ENCODE peak calls at places on chromosomes 13 and 19, in ten cellular contexts. O, G, V, Y, F, B, Z, R, W and J are unnamed samples.

GRCh38 chr19:55362174-55362989 is 678 bp downstream of the GARIN5B start:
- DNase-seq in O (no peak), G (no peak), V (no peak), Y (no peak), F (no peak), B (no peak), Z (no peak), R (no peak), W (no peak), J (no peak)

GRCh38 chr19:55376381-55376933 is at the start of gene TMEM190:
- DNase-seq in O (no peak), G (no peak), V (no peak), Y (no peak), F (no peak), B (no peak), Z (no peak), R (no peak), W (no peak), J (no peak)

GRCh38 chr19:11195169-11195568 is 2.2 kb downstream of the KANK2 start:
- DNase-seq in O (no peak), G (no peak), V (no peak), Y (no peak), F (peak), B (no peak), Z (peak), R (no peak), W (no peak), J (no peak)

GRCh38 chr13:111860161-111860560 is 206.8 kb upstream of the SOX1 start:
- DNase-seq in O (no peak), G (no peak), V (no peak), Y (no peak), F (no peak), B (no peak), Z (no peak), R (no peak), W (no peak), J (no peak)

GRCh38 chr19:50663280-50663790 is 14.1 kb downstream of the C19orf81 start:
- DNase-seq in O (no peak), G (no peak), V (no peak), Y (no peak), F (no peak), B (no peak), Z (no peak), R (no peak), W (no peak), J (no peak)

GRCh38 chr19:43572172-43572588 is 3.1 kb downstream of the XRCC1 start:
- DNase-seq in O (no peak), G (no peak), V (no peak), Y (no peak), F (no peak), B (no peak), Z (no peak), R (no peak), W (no peak), J (no peak)

GRCh38 chr13:33485247-33485646 is 199.7 kb upstream of the STARD13 start:
- DNase-seq in O (no peak), G (no peak), V (no peak), Y (no peak), F (no peak), B (no peak), Z (no peak), R (no peak), W (no peak), J (no peak)

GRCh38 chr13:49298903-49299605 is 51.3 kb downstream of the CDADC1 start:
- DNase-seq in O (no peak), G (no peak), V (no peak), Y (no peak), F (no peak), B (no peak), Z (no peak), R (no peak), W (no peak), J (no peak)

GRCh38 chr13:61838568-61838967 is 422.9 kb upstream of the PCDH20 start:
- DNase-seq in O (no peak), G (no peak), V (no peak), Y (no peak), F (no peak), B (no peak), Z (no peak), R (no peak), W (no peak), J (no peak)

GRCh38 chr13:51479199-51479523 is 26.3 kb upstream of the INTS6 start:
- DNase-seq in O (no peak), G (no peak), V (no peak), Y (no peak), F (peak), B (no peak), Z (no peak), R (no peak), W (no peak), J (peak)

GRCh38 chr19:16615788-16616187 is 12.2 kb downstream of the MED26 start:
- DNase-seq in O (no peak), G (no peak), V (no peak), Y (no peak), F (no peak), B (no peak), Z (no peak), R (no peak), W (no peak), J (no peak)

GRCh38 chr19:4738734-4739133 is 15.1 kb upstream of the DPP9 start:
- DNase-seq in O (no peak), G (no peak), V (no peak), Y (no peak), F (no peak), B (no peak), Z (no peak), R (no peak), W (no peak), J (no peak)

GRCh38 chr13:51315658-51316057 is 23.8 kb upstream of the SERPINE3 start:
- DNase-seq in O (no peak), G (no peak), V (no peak), Y (no peak), F (peak), B (no peak), Z (no peak), R (no peak), W (no peak), J (no peak)

GRCh38 chr13:25840261-25840660 is 211.6 kb downstream of the SHISA2 start:
- DNase-seq in O (no peak), G (no peak), V (no peak), Y (no peak), F (no peak), B (no peak), Z (no peak), R (no peak), W (no peak), J (no peak)

GRCh38 chr19:8609210-8610040 is 1.1 kb downstream of the ADAMTS10 start:
- DNase-seq in O (peak), G (no peak), V (no peak), Y (peak), F (peak), B (peak), Z (peak), R (peak), W (no peak), J (peak)

GRCh38 chr19:40217921-40218890 is at the start of gene TTC9B:
- DNase-seq in O (no peak), G (peak), V (no peak), Y (peak), F (peak), B (no peak), Z (no peak), R (peak), W (no peak), J (no peak)

GRCh38 chr19:55600336-55601028 is 394 bp downstream of the ZNF524 start:
- DNase-seq in O (no peak), G (peak), V (peak), Y (no peak), F (no peak), B (peak), Z (peak), R (no peak), W (no peak), J (no peak)

GRCh38 chr19:15144046-15144646 is 36.9 kb downstream of the SYDE1 start:
- DNase-seq in O (no peak), G (no peak), V (no peak), Y (no peak), F (peak), B (no peak), Z (peak), R (no peak), W (no peak), J (peak)

GRCh38 chr19:52935434-52935833 is 12.2 kb upstream of the ZNF888 start:
- DNase-seq in O (no peak), G (no peak), V (no peak), Y (no peak), F (peak), B (no peak), Z (peak), R (no peak), W (peak), J (no peak)

GRCh38 chr13:66618702-66619101 is 611.4 kb downstream of the PCDH9 start:
- DNase-seq in O (no peak), G (peak), V (no peak), Y (no peak), F (peak), B (no peak), Z (no peak), R (no peak), W (no peak), J (peak)

GRCh38 chr19:2661615-2662014 is 40.9 kb downstream of the GNG7 start:
- DNase-seq in O (no peak), G (no peak), V (no peak), Y (no peak), F (peak), B (no peak), Z (no peak), R (no peak), W (no peak), J (no peak)

GRCh38 chr13:113875829-113876228 is 12.0 kb upstream of the GAS6 start:
- DNase-seq in O (no peak), G (no peak), V (no peak), Y (no peak), F (no peak), B (no peak), Z (no peak), R (no peak), W (no peak), J (no peak)

GRCh38 chr13:65882810-65883209 is 1347.3 kb downstream of the PCDH9 start:
- DNase-seq in O (no peak), G (no peak), V (no peak), Y (no peak), F (no peak), B (no peak), Z (no peak), R (no peak), W (no peak), J (no peak)

GRCh38 chr19:40539070-40539469 is 37.6 kb upstream of the SHKBP1 start:
- DNase-seq in O (no peak), G (no peak), V (no peak), Y (no peak), F (no peak), B (no peak), Z (no peak), R (no peak), W (no peak), J (peak)

GRCh38 chr19:3179739-3180293 is 1.2 kb downstream of the S1PR4 start:
- DNase-seq in O (no peak), G (no peak), V (peak), Y (peak), F (no peak), B (peak), Z (no peak), R (peak), W (no peak), J (no peak)

GRCh38 chr19:36838784-36839324 is 667 bp upstream of the ZNF790 start:
- DNase-seq in O (no peak), G (no peak), V (no peak), Y (no peak), F (peak), B (no peak), Z (no peak), R (no peak), W (no peak), J (no peak)

GRCh38 chr13:64234255-64234654 is 2818.6 kb upstream of the PCDH20 start:
- DNase-seq in O (no peak), G (no peak), V (no peak), Y (no peak), F (peak), B (no peak), Z (no peak), R (no peak), W (peak), J (no peak)

GRCh38 chr19:48608798-48609263 is 2.3 kb downstream of the SPACA4 start:
- DNase-seq in O (no peak), G (peak), V (peak), Y (no peak), F (peak), B (peak), Z (no peak), R (peak), W (no peak), J (no peak)

GRCh38 chr19:58558623-58559274 is 338 bp upstream of the UBE2M start:
- DNase-seq in O (peak), G (peak), V (peak), Y (peak), F (peak), B (peak), Z (peak), R (peak), W (peak), J (peak)

GRCh38 chr13:80921556-80921955 is 580.6 kb upstream of the SPRY2 start:
- DNase-seq in O (no peak), G (no peak), V (no peak), Y (no peak), F (peak), B (no peak), Z (no peak), R (no peak), W (no peak), J (no peak)

GRCh38 chr13:80928241-80928640 is 587.3 kb upstream of the SPRY2 start:
- DNase-seq in O (no peak), G (no peak), V (no peak), Y (no peak), F (no peak), B (no peak), Z (no peak), R (no peak), W (no peak), J (no peak)

GRCh38 chr13:80924596-80924995 is 583.7 kb upstream of the SPRY2 start:
- DNase-seq in O (no peak), G (no peak), V (no peak), Y (no peak), F (peak), B (no peak), Z (no peak), R (no peak), W (no peak), J (no peak)

GRCh38 chr13:80921971-80922370 is 581.0 kb upstream of the SPRY2 start:
- DNase-seq in O (no peak), G (no peak), V (no peak), Y (no peak), F (peak), B (no peak), Z (no peak), R (no peak), W (no peak), J (no peak)

GRCh38 chr13:80923907-80924306 is 583.0 kb upstream of the SPRY2 start:
- DNase-seq in O (no peak), G (no peak), V (no peak), Y (no peak), F (peak), B (no peak), Z (no peak), R (no peak), W (no peak), J (no peak)
- TF ChIP-seq CTCF in O (peak), G (peak), V (no peak), Y (peak), F (peak), B (no peak), Z (no peak), R (no peak), W (no peak), J (no peak)

DNA sequence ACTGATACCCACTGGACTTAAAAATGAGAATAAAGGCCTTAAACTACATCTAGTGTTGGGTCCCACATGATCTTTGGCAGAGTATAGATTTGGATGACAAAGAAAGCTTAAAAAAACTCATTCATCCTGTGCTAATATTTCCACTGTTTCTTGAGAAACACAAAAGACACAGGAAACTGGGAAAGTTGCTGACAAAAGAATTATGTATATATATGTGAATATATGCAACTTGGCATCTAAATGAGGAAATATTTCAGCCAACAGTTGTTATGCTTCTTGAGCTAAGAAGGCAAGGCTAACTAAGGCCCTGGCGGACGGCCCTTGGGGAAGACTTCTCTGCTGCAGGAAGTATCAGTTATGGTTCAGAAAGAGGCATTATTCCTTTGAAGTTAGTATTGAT is 491.9 kb downstream of the DIAPH3 start:
- DNase-seq in O (no peak), G (no peak), V (no peak), Y (no peak), F (no peak), B (no peak), Z (no peak), R (no peak), W (no peak), J (no peak)
- TF ChIP-seq CTCF in O (no peak), G (no peak), V (no peak), Y (no peak), F (no peak), B (no peak), Z (no peak), R (no peak), W (no peak), J (no peak)

GRCh38 chr19:41702208-41702651 is 6.2 kb upstream of the CEACAM5 start:
- DNase-seq in O (no peak), G (no peak), V (no peak), Y (no peak), F (peak), B (no peak), Z (no peak), R (no peak), W (no peak), J (peak)

GRCh38 chr19:41699968-41700323 is 8.5 kb upstream of the CEACAM5 start:
- DNase-seq in O (no peak), G (no peak), V (no peak), Y (peak), F (no peak), B (no peak), Z (peak), R (no peak), W (no peak), J (no peak)

GRCh38 chr19:41699231-41699967 is 9.0 kb upstream of the CEACAM5 start:
- DNase-seq in O (no peak), G (no peak), V (peak), Y (peak), F (no peak), B (peak), Z (peak), R (no peak), W (no peak), J (no peak)

GRCh38 chr19:41700381-41701195 is 7.8 kb upstream of the CEACAM5 start:
- DNase-seq in O (no peak), G (no peak), V (peak), Y (peak), F (no peak), B (peak), Z (peak), R (no peak), W (no peak), J (no peak)

DNA sequence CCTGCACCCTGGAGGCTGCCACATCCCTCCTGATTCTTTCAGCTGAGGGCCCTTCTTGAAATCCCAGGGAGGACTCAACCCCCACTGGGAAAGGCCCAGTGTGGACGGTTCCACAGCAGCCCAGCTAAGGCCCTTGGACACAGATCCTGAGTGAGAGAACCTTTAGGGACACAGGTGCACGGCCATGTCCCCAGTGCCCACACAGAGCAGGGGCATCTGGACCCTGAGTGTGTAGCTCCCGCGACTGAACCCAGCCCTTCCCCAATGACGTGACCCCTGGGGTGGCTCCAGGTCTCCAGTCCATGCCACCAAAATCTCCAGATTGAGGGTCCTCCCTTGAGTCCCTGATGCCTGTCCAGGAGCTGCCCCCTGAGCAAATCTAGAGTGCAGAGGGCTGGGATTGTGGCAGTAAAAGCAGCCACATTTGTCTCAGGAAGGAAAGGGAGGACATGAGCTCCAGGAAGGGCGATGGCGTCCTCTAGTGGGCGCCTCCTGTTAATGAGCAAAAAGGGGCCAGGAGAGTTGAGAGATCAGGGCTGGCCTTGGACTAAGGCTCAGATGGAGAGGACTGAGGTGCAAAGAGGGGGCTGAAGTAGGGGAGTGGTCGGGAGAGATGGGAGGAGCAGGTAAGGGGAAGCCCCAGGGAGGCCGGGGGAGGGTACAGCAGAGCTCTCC is 6.9 kb upstream of the CEACAM5 start:
- DNase-seq in O (peak), G (no peak), V (peak), Y (peak), F (no peak), B (no peak), Z (peak), R (no peak), W (no peak), J (no peak)
- TF ChIP-seq CTCF in O (peak), G (peak), V (no peak), Y (no peak), F (no peak), B (no peak), Z (peak), R (no peak), W (no peak), J (peak)

DNA sequence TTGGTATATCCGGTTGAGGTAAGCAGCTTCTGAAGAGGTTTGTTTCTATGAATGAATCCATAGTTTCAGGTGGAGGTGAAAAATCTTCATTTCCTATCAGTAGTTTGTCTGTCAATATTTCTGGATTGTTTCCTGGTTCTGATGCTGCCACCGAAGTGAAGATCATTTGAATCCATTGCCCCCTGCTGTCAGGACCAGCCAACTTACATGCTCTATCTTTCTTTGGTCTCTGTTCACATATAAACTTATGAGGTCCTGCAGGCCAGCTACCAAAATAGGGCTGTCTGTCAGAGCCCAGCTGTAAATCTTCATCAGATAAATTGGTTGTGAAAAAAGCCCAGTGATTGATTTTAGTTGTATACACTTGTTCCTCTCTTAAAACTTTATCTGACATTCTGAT is 15.2 kb upstream of the N4BP2L1 start:
- DNase-seq in O (no peak), G (peak), V (no peak), Y (no peak), F (peak), B (no peak), Z (no peak), R (peak), W (no peak), J (no peak)
- TF ChIP-seq CTCF in O (peak), G (peak), V (peak), Y (peak), F (peak), B (no peak), Z (peak), R (peak), W (peak), J (peak)

GRCh38 chr13:99446242-99446641 is 55.0 kb upstream of the TM9SF2 start:
- DNase-seq in O (no peak), G (no peak), V (no peak), Y (no peak), F (no peak), B (no peak), Z (no peak), R (no peak), W (no peak), J (no peak)
- TF ChIP-seq CTCF in O (no peak), G (peak), V (no peak), Y (peak), F (no peak), B (no peak), Z (no peak), R (no peak), W (no peak), J (no peak)

GRCh38 chr13:94416454-94417080 is 62.9 kb downstream of the DCT start:
- DNase-seq in O (no peak), G (no peak), V (no peak), Y (no peak), F (peak), B (no peak), Z (no peak), R (no peak), W (no peak), J (no peak)
- TF ChIP-seq CTCF in O (peak), G (no peak), V (no peak), Y (peak), F (peak), B (peak), Z (no peak), R (no peak), W (peak), J (peak)

GRCh38 chr13:99863789-99864626 is 107.6 kb downstream of the ZIC5 start:
- DNase-seq in O (no peak), G (no peak), V (no peak), Y (no peak), F (no peak), B (no peak), Z (no peak), R (no peak), W (no peak), J (no peak)
- TF ChIP-seq CTCF in O (no peak), G (no peak), V (no peak), Y (no peak), F (no peak), B (no peak), Z (no peak), R (no peak), W (no peak), J (no peak)

GRCh38 chr13:47588676-47589075 is 412.4 kb downstream of the SUCLA2 start:
- DNase-seq in O (no peak), G (no peak), V (no peak), Y (no peak), F (no peak), B (no peak), Z (no peak), R (no peak), W (no peak), J (no peak)
- TF ChIP-seq CTCF in O (no peak), G (no peak), V (no peak), Y (peak), F (peak), B (no peak), Z (no peak), R (no peak), W (peak), J (peak)